ENCODE peak calls at places on chromosomes 4 and X, in eight cellular contexts. M, B, P, R, E, G, I and Z are unnamed samples.
A peak's percentile ranks its signal among the peaks of the same experiment; 100 is the strongest.

GRCh38 chrX:107154787-107155620 is 36.4 kb upstream of the RBM41 start:
- DNase-seq in R (no peak), I (peak; percentile 38), P (no peak), G (no peak), E (no peak), B (no peak), M (no peak), Z (no peak)

GRCh38 chr4:147909225-147909624 is 177.3 kb downstream of the ARHGAP10 start:
- DNase-seq in P (no peak), M (no peak), I (no peak), E (no peak), B (no peak), R (no peak), G (no peak), Z (no peak)

GRCh38 chrX:87402256-87402655 is 115.3 kb upstream of the KLHL4 start:
- DNase-seq in P (no peak), R (no peak), E (no peak), B (no peak), M (no peak), G (no peak), I (no peak), Z (no peak)

GRCh38 chrX:136747003-136747986 is 33.4 kb downstream of the ARHGEF6 start:
- DNase-seq in M (no peak), G (no peak), I (no peak), B (no peak), P (no peak), R (no peak), E (no peak), Z (no peak)

GRCh38 chrX:96861661-96862060 is 22.0 kb upstream of the RPA4 start:
- DNase-seq in B (no peak), G (no peak), E (no peak), R (no peak), I (no peak), P (no peak), M (no peak), Z (no peak)

GRCh38 chr4:184147858-184148799 is 69.5 kb downstream of the ENPP6 start:
- DNase-seq in M (no peak), R (no peak), I (peak; percentile 63), P (no peak), B (no peak), G (no peak), E (no peak), Z (no peak)

GRCh38 chrX:22389544-22390243 is 117.0 kb downstream of the CBLL2 start:
- DNase-seq in I (peak; percentile 67), G (no peak), E (no peak), B (no peak), R (no peak), M (no peak), P (no peak), Z (no peak)

GRCh38 chr4:165563851-165564250 is 185.0 kb downstream of the CPE start:
- DNase-seq in I (no peak), G (no peak), B (no peak), E (no peak), M (no peak), R (no peak), P (no peak), Z (no peak)

GRCh38 chr4:137819964-137820383 is 287.7 kb upstream of the PCDH18 start:
- DNase-seq in E (no peak), R (no peak), M (peak; percentile 32), G (no peak), I (peak; percentile 60), P (no peak), B (peak; percentile 81), Z (no peak)

GRCh38 chr4:46123872-46124755 is at the start of gene GABRG1:
- DNase-seq in B (peak; percentile 94), P (peak; percentile 20), G (no peak), M (no peak), E (peak; percentile 12), I (no peak), R (no peak), Z (no peak)

GRCh38 chr4:46124773-46125172 is 919 bp upstream of the GABRG1 start:
- DNase-seq in R (no peak), P (no peak), B (peak; percentile 83), E (peak; percentile 12), G (no peak), I (no peak), M (no peak), Z (no peak)
- H3K27me3 ChIP-seq in R (no peaks in the 10 kb centered on the region), P (no peaks in the 10 kb centered on the region), B (no peaks in the 10 kb centered on the region), E (peaks cover 4% of the 10 kb centered on the region), G (no peaks in the 10 kb centered on the region), I (peaks cover 11% of the 10 kb centered on the region), M (no peaks in the 10 kb centered on the region), Z (no peaks in the 10 kb centered on the region)

DNA sequence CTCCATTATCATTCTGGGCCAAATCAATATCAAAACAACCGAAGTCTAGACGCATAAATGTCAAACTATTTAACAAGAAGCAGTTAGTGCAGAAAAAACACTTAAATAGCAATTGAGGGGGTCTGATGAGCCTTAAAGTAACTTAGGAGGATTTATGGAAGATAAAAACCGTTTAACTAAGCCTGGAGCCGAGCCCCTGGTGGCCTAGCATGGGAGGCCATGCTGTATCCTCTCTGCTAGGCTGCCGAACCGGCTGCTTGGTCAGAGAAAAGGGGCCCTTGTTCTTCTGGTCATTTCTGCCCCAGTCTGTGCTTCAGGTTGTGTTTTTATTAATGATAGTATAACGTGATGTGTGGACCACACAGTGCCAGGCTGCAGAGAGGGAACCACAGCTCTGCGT is 72.4 kb downstream of the CPZ start:
- DNase-seq in R (no peak), M (no peak), B (no peak), P (no peak), G (no peak), I (no peak), E (no peak), Z (no peak)
- H3K27me3 ChIP-seq in R (peaks cover 14% of the 10 kb centered on the region), M (peaks cover 3% of the 10 kb centered on the region), B (no peaks in the 10 kb centered on the region), P (no peaks in the 10 kb centered on the region), G (peaks cover 21% of the 10 kb centered on the region), I (peaks cover 26% of the 10 kb centered on the region), E (no peaks in the 10 kb centered on the region), Z (no peaks in the 10 kb centered on the region)

GRCh38 chrX:11108253-11108941 is 2.7 kb upstream of the HCCS start:
- DNase-seq in G (no peak), B (no peak), I (no peak), P (no peak), R (no peak), M (no peak), E (no peak), Z (no peak)

GRCh38 chrX:11111038-11111851 is at the start of gene HCCS:
- DNase-seq in R (peak; percentile 78), P (peak; percentile 33), B (peak; percentile 81), I (peak; percentile 90), E (peak; percentile 67), M (peak; percentile 54), G (peak; percentile 92), Z (no peak)

GRCh38 chrX:11113731-11114130 is 2.6 kb downstream of the HCCS start:
- DNase-seq in G (no peak), R (no peak), I (peak; percentile 32), E (no peak), B (no peak), P (no peak), M (no peak), Z (no peak)

GRCh38 chrX:11111947-11112346 is 815 bp downstream of the HCCS start:
- DNase-seq in I (no peak), B (no peak), E (no peak), M (no peak), G (no peak), R (no peak), P (no peak), Z (no peak)

DNA sequence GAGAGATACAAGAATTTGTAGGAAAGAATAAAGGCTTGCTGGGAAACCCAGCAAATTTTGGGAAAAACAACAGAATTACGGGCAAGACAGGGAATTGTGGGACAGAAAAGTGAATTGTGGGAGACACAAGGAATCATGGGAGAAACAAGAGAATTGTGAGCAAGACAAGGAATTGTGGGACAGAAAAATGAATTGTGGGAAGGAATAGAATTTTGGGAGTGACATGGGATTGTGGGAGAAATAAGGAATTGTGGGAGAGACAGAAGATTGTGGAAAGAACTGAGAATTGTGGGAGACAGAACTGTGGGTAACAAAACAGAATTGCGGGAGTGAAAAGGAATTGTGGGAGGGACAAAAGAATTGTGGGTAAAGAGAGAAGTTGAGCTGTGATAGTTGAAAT is 1.2 kb upstream of the HCCS start:
- DNase-seq in B (no peak), I (no peak), M (no peak), G (no peak), R (no peak), P (no peak), E (no peak), Z (no peak)
- H3K27me3 ChIP-seq in B (no peaks in the 10 kb centered on the region), I (no peaks in the 10 kb centered on the region), M (no peaks in the 10 kb centered on the region), G (no peaks in the 10 kb centered on the region), R (no peaks in the 10 kb centered on the region), P (no peaks in the 10 kb centered on the region), E (no peaks in the 10 kb centered on the region), Z (no peaks in the 10 kb centered on the region)

DNA sequence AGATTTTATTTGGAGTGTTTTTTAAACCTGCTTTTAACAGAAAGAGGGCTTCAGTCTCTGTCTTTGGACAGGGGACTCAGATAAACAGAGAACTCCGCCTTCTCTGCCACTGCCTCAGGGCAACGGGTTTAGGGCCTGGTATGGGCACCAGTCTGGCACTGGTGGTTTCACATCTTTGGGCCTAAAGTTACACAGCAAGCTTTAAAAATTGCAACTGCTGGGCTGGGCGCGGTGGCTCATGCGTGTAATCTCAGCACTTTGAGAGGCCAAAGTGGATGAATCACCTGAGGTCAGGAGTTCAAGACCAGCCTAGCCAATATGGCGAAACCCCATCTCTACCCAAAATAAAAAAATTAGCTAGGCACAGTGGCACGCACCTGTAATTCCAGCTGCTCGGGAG is 10.3 kb upstream of the NAT8L start:
- DNase-seq in R (no peak), M (no peak), B (no peak), I (no peak), E (no peak), G (no peak), P (no peak), Z (no peak)
- H3K27me3 ChIP-seq in R (peaks cover 29% of the 10 kb centered on the region), M (no peaks in the 10 kb centered on the region), B (peaks cover 42% of the 10 kb centered on the region), I (peaks cover 56% of the 10 kb centered on the region), E (peaks cover 67% of the 10 kb centered on the region), G (peaks cover 56% of the 10 kb centered on the region), P (no peaks in the 10 kb centered on the region), Z (no peaks in the 10 kb centered on the region)

GRCh38 chr4:84494518-84494917 is 4.6 kb downstream of the NKX6-1 start:
- DNase-seq in E (no peak), M (no peak), R (no peak), B (no peak), P (no peak), I (no peak), G (no peak), Z (no peak)
- H3K27me3 ChIP-seq in E (peaks cover 100% of the 10 kb centered on the region), M (peaks cover 95% of the 10 kb centered on the region), R (peaks cover 100% of the 10 kb centered on the region), B (peaks cover 97% of the 10 kb centered on the region), P (peaks cover 71% of the 10 kb centered on the region), I (peaks cover 97% of the 10 kb centered on the region), G (peaks cover 99% of the 10 kb centered on the region), Z (peaks cover 24% of the 10 kb centered on the region)

GRCh38 chrX:140141444-140142029 is 176.2 kb upstream of the CXorf66 start:
- DNase-seq in P (no peak), G (no peak), B (peak; percentile 44), I (peak; percentile 9), R (no peak), M (no peak), E (no peak), Z (no peak)
- H3K27me3 ChIP-seq in P (no peaks in the 10 kb centered on the region), G (no peaks in the 10 kb centered on the region), B (no peaks in the 10 kb centered on the region), I (peaks cover 26% of the 10 kb centered on the region), R (no peaks in the 10 kb centered on the region), M (no peaks in the 10 kb centered on the region), E (peaks cover 11% of the 10 kb centered on the region), Z (no peaks in the 10 kb centered on the region)